ENCODE peak calls at places on chromosome 20, in four cellular contexts. O, T, W and D are unnamed samples.

GRCh38 chr20:39825950-39826349 is 863.1 kb downstream of the MAFB start:
- DNase-seq in T (peak; percentile 13), W (peak; percentile 55), O (no peak), D (no peak)

GRCh38 chr20:37881601-37882343 is 21.2 kb upstream of the VSTM2L start:
- DNase-seq in O (no peak), T (no peak), W (no peak), D (no peak)

GRCh38 chr20:39004508-39004907 is 42.4 kb downstream of the DHX35 start:
- DNase-seq in W (no peak), O (no peak), T (no peak), D (no peak)

GRCh38 chr20:50014570-50015562 is 32.1 kb downstream of the SNAI1 start:
- DNase-seq in W (no peak), T (no peak), O (no peak), D (no peak)

GRCh38 chr20:40887100-40887499 is 141.5 kb upstream of the TOP1 start:
- DNase-seq in T (no peak), O (no peak), W (no peak), D (no peak)

GRCh38 chr20:50020283-50020682 is 37.5 kb downstream of the SNAI1 start:
- DNase-seq in O (no peak), T (peak; percentile 38), W (no peak), D (no peak)

GRCh38 chr20:36506253-36506652 is 35.1 kb upstream of the MYL9 start:
- DNase-seq in W (no peak), T (no peak), O (peak; percentile 25), D (no peak)

GRCh38 chr20:4507288-4507719 is 214.4 kb upstream of the PRND start:
- DNase-seq in W (peak; percentile 97), T (peak; percentile 95), O (peak; percentile 82), D (no peak)

GRCh38 chr20:25227317-25227831 is 20.5 kb upstream of the PYGB start:
- DNase-seq in W (peak; percentile 81), T (peak; percentile 40), O (peak; percentile 68), D (no peak)

GRCh38 chr20:9966966-9967365 is 67.8 kb upstream of the ANKEF1 start:
- DNase-seq in W (peak; percentile 1), T (no peak), O (no peak), D (no peak)

GRCh38 chr20:48329676-48330644 is 497.8 kb downstream of the PREX1 start:
- DNase-seq in O (peak; percentile 28), W (no peak), T (peak; percentile 51), D (no peak)

GRCh38 chr20:3777726-3778629 is 3.3 kb downstream of the SPEF1 start:
- DNase-seq in O (peak; percentile 33), T (no peak), W (peak; percentile 36), D (no peak)

GRCh38 chr20:52190437-52191131 is 995 bp downstream of the ZFP64 start:
- DNase-seq in O (peak; percentile 17), T (peak; percentile 11), W (peak; percentile 20), D (no peak)

GRCh38 chr20:32508775-32509119 is 76.4 kb downstream of the NOL4L start:
- DNase-seq in T (no peak), O (no peak), W (no peak), D (no peak)

GRCh38 chr20:8357703-8358102 is 225.6 kb downstream of the PLCB1 start:
- DNase-seq in T (no peak), W (no peak), O (no peak), D (no peak)

GRCh38 chr20:16158976-16159286 is 414.3 kb downstream of the KIF16B start:
- DNase-seq in T (no peak), W (no peak), O (no peak), D (no peak)

GRCh38 chr20:36633285-36633772 is 12.7 kb downstream of the SLA2 start:
- DNase-seq in W (no peak), O (no peak), T (no peak), D (no peak)

GRCh38 chr20:48679011-48679410 is 148.8 kb downstream of the PREX1 start:
- DNase-seq in W (no peak), T (no peak), O (no peak), D (no peak)

GRCh38 chr20:22446613-22447447 is 137.5 kb downstream of the FOXA2 start:
- DNase-seq in W (peak; percentile 21), O (no peak), T (no peak), D (no peak)

GRCh38 chr20:3785240-3786125 is 1.1 kb downstream of the CENPB start:
- DNase-seq in W (peak; percentile 24), O (no peak), T (no peak), D (no peak)

GRCh38 chr20:45834797-45835161 is 1.2 kb downstream of the SNX21 start:
- DNase-seq in T (no peak), W (no peak), O (no peak), D (no peak)

GRCh38 chr20:15702161-15702560 is 871.1 kb downstream of the KIF16B start:
- DNase-seq in W (no peak), T (peak; percentile 56), O (peak; percentile 3), D (no peak)

GRCh38 chr20:49964964-49965780 is 17.6 kb upstream of the SNAI1 start:
- DNase-seq in T (no peak), O (no peak), W (no peak), D (no peak)

GRCh38 chr20:16262594-16262993 is 310.7 kb downstream of the KIF16B start:
- DNase-seq in T (no peak), W (no peak), O (no peak), D (no peak)

GRCh38 chr20:52676282-52676995 is 295.7 kb upstream of the TSHZ2 start:
- DNase-seq in W (no peak), O (no peak), T (no peak), D (no peak)

GRCh38 chr20:56352656-56353055 is 6.1 kb upstream of the FAM210B start:
- DNase-seq in T (peak; percentile 27), W (peak; percentile 60), O (no peak), D (no peak)

GRCh38 chr20:37602634-37603033 is 75.0 kb upstream of the BLCAP start:
- DNase-seq in O (no peak), T (no peak), W (no peak), D (no peak)

GRCh38 chr20:36109251-36109947 is 45.1 kb upstream of the EPB41L1 start:
- DNase-seq in T (peak; percentile 38), O (no peak), W (peak; percentile 39), D (no peak)

GRCh38 chr20:34980543-34981213 is 25.0 kb downstream of the MYH7B start:
- DNase-seq in T (peak; percentile 22), W (peak; percentile 14), O (peak; percentile 33), D (no peak)

GRCh38 chr20:58374906-58375760 is 13.9 kb upstream of the VAPB start:
- DNase-seq in W (peak; percentile 58), O (peak; percentile 69), T (peak; percentile 68), D (no peak)

GRCh38 chr20:34834459-34834893 is 9.0 kb upstream of the NCOA6 start:
- DNase-seq in O (peak; percentile 60), W (peak; percentile 41), T (peak; percentile 45), D (no peak)

GRCh38 chr20:8421981-8422380 is 289.9 kb downstream of the PLCB1 start:
- DNase-seq in T (peak; percentile 51), W (peak; percentile 49), O (peak; percentile 20), D (no peak)

GRCh38 chr20:42688576-42688975 is 501.1 kb downstream of the PTPRT start:
- DNase-seq in T (no peak), W (no peak), O (no peak), D (no peak)

GRCh38 chr20:50438986-50439407 is 71.2 kb upstream of the PTPN1 start:
- DNase-seq in O (peak; percentile 57), T (peak; percentile 91), W (peak; percentile 47), D (no peak)

GRCh38 chr20:45318948-45319347 is 10.8 kb upstream of the MATN4 start:
- DNase-seq in W (no peak), O (no peak), T (no peak), D (no peak)

DNA sequence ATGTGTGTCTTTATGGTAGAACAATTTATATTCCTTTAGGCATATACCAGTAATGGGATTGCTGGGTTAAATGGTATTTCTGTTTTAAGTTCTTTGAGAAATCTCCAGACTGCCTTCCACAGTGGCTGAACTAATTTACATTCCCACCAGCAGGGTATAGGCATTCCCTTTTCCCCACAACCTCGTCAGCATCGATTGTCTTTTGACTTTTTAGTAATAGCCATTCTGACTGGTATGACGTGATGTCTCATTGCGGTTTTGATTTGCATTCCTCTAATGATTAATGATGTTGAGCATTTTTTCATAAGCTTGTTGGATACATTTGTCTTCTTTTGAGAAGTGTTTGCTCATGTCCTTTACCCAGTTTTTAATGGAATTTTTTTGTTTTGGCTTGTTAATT is 5.3 kb upstream of the TASP1 start:
- DNase-seq in W (peak; percentile 57), T (no peak), O (peak; percentile 19), D (no peak)
- TF ChIP-seq CTCF in W (peak; percentile 25), T (peak; percentile 6), O (peak; percentile 27), D (no peak)

DNA sequence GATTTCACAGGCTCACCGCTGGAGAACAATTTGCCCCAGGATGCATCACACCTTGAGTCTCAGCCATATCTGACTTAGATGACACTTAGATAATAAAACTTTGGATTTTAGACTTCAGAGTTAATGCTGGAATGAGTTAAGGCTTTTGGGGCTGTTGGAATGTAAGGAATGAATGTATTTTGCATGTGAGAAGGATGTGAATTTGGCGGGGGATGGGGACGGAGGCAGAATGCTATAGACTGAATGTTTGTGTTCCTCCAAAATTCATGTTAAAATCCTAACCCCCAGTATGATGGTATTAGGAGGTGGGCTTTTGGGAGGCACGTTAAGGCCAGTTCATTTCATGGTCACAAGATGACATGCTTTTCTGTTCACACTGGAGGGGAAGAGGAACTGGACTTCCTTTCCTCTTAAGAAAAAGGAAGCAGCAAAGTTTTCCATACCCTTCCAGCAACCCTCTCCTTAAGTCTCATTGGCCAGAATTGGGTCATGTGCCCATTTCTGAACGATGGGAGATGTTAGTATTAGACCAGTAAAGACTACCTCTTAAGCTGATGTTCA is 5.8 kb upstream of the SRXN1 start:
- DNase-seq in W (peak; percentile 49), O (no peak), T (no peak), D (no peak)
- H3K4me3 ChIP-seq in W (no peak overlapping the region), O (no peak overlapping the region), T (no peak overlapping the region), D (no peak overlapping the region)

GRCh38 chr20:33576432-33576883 is 85.7 kb upstream of the C20orf144 start:
- DNase-seq in T (peak; percentile 5), W (no peak), O (peak; percentile 20), D (no peak)
- TF ChIP-seq CTCF in T (no peak), W (no peak), O (peak; percentile 17), D (no peak)

GRCh38 chr20:23587631-23588030 is 18.1 kb downstream of the CST9 start:
- DNase-seq in T (no peak), O (no peak), W (no peak), D (no peak)

GRCh38 chr20:23586735-23587525 is 18.6 kb upstream of the CST9L start:
- DNase-seq in T (no peak), O (no peak), W (no peak), D (no peak)

GRCh38 chr20:23584434-23585199 is 16.3 kb upstream of the CST9L start:
- DNase-seq in O (no peak), W (no peak), T (no peak), D (no peak)

GRCh38 chr20:23585449-23585807 is 17.1 kb upstream of the CST9L start:
- DNase-seq in T (no peak), W (no peak), O (no peak), D (no peak)

GRCh38 chr20:23585808-23586734 is 17.8 kb upstream of the CST9L start:
- DNase-seq in W (no peak), T (no peak), O (no peak), D (no peak)
- H3K4me3 ChIP-seq in W (no peak overlapping the region), T (no peak overlapping the region), O (no peak overlapping the region), D (no peak overlapping the region)